ENCODE peak calls at places on chromosome 20, in ten cellular contexts. A, I, N, J, W, E, P, C, K and X are unnamed samples.

GRCh38 chr20:56328861-56329260 is 29.9 kb upstream of the FAM210B start:
- DNase-seq in N (no peak), I (no peak), J (no peak), A (peak), W (no peak), C (no peak), P (no peak), E (no peak), K (no peak), X (no peak)

GRCh38 chr20:8757146-8757545 is 311.7 kb upstream of the PLCB4 start:
- DNase-seq in P (no peak), W (no peak), I (peak), E (no peak), N (no peak), K (peak), J (no peak), A (peak), C (no peak), X (no peak)

GRCh38 chr20:2804921-2805681 is 4.7 kb upstream of the CPXM1 start:
- DNase-seq in P (no peak), J (no peak), W (no peak), A (peak), E (no peak), I (no peak), C (no peak), K (no peak), N (no peak), X (no peak)

GRCh38 chr20:31840906-31841816 is 4.2 kb downstream of the FOXS1 start:
- DNase-seq in E (no peak), N (no peak), I (no peak), J (no peak), K (no peak), P (no peak), C (no peak), W (no peak), A (peak), X (no peak)

GRCh38 chr20:49276201-49276894 is 1.5 kb downstream of the ZNFX1 start:
- DNase-seq in E (peak), C (peak), A (peak), W (peak), K (peak), J (peak), N (no peak), P (peak), I (peak), X (no peak)

GRCh38 chr20:43667341-43668132 is 623 bp downstream of the MYBL2 start:
- DNase-seq in A (peak), K (peak), I (peak), J (no peak), N (no peak), W (no peak), E (no peak), P (no peak), C (peak), X (no peak)

GRCh38 chr20:8454137-8454712 is 322.2 kb downstream of the PLCB1 start:
- DNase-seq in N (no peak), E (no peak), W (no peak), C (no peak), J (peak), P (peak), K (peak), A (peak), I (peak), X (peak)

GRCh38 chr20:35663516-35663812 is 1.2 kb downstream of the CPNE1 start:
- DNase-seq in E (no peak), J (peak), A (peak), W (no peak), N (no peak), K (peak), P (no peak), C (no peak), I (peak), X (no peak)

GRCh38 chr20:16654858-16655257 is 75.0 kb upstream of the SNRPB2 start:
- DNase-seq in K (no peak), E (no peak), A (no peak), C (peak), N (no peak), W (no peak), I (no peak), J (no peak), P (no peak), X (no peak)

GRCh38 chr20:9119776-9120175 is 50.9 kb downstream of the PLCB4 start:
- DNase-seq in I (no peak), W (no peak), A (no peak), C (peak), E (peak), J (no peak), K (peak), N (no peak), P (no peak), X (no peak)

GRCh38 chr20:52129611-52130010 is 62.0 kb downstream of the ZFP64 start:
- DNase-seq in C (no peak), P (no peak), W (no peak), I (no peak), J (no peak), K (no peak), A (no peak), E (no peak), N (no peak), X (no peak)

GRCh38 chr20:18056174-18057105 is 1.3 kb downstream of the OVOL2 start:
- DNase-seq in N (no peak), P (no peak), A (peak), W (peak), C (peak), J (no peak), I (no peak), E (no peak), K (no peak), X (no peak)

GRCh38 chr20:33277471-33278441 is 5.3 kb upstream of the BPIFB1 start:
- DNase-seq in P (no peak), W (no peak), C (no peak), J (no peak), A (no peak), E (no peak), I (no peak), N (no peak), K (no peak), X (no peak)

GRCh38 chr20:51326241-51326819 is 216.2 kb downstream of the NFATC2 start:
- DNase-seq in J (peak), K (no peak), N (no peak), C (no peak), E (no peak), W (peak), P (no peak), I (peak), A (peak), X (peak)

GRCh38 chr20:3106658-3107463 is 22.3 kb upstream of the AVP start:
- DNase-seq in E (peak), J (no peak), C (no peak), W (no peak), N (no peak), A (no peak), I (no peak), K (no peak), P (no peak), X (no peak)

GRCh38 chr20:5741089-5741488 is 9.1 kb upstream of the SHLD1 start:
- DNase-seq in A (peak), J (no peak), E (no peak), P (no peak), I (no peak), N (no peak), C (no peak), K (no peak), W (no peak), X (peak)

GRCh38 chr20:63945031-63945658 is 11.1 kb downstream of the UCKL1 start:
- DNase-seq in K (no peak), E (no peak), C (no peak), W (no peak), J (no peak), I (no peak), N (no peak), A (no peak), P (no peak), X (no peak)

GRCh38 chr20:17841751-17842191 is 126.8 kb downstream of the SNX5 start:
- DNase-seq in A (peak), J (no peak), I (no peak), C (no peak), W (no peak), N (peak), E (no peak), P (no peak), K (peak), X (no peak)

GRCh38 chr20:10857362-10858070 is 183.7 kb upstream of the JAG1 start:
- DNase-seq in P (no peak), K (peak), J (no peak), C (no peak), W (peak), E (no peak), I (no peak), N (peak), A (peak), X (no peak)

GRCh38 chr20:11387189-11387754 is 530.4 kb upstream of the BTBD3 start:
- DNase-seq in N (no peak), J (no peak), I (peak), C (no peak), A (peak), E (no peak), W (no peak), P (no peak), K (peak), X (no peak)

GRCh38 chr20:3786126-3786484 is 435 bp downstream of the CENPB start:
- DNase-seq in K (peak), E (no peak), W (peak), P (peak), C (peak), A (peak), I (peak), J (no peak), N (no peak), X (no peak)

GRCh38 chr20:39429716-39430115 is 467.6 kb downstream of the DHX35 start:
- DNase-seq in J (no peak), C (no peak), I (no peak), W (no peak), N (no peak), K (peak), A (no peak), P (no peak), E (no peak), X (no peak)

GRCh38 chr20:49859011-49859410 is 46.4 kb downstream of the SLC9A8 start:
- DNase-seq in C (no peak), W (no peak), J (no peak), A (no peak), K (no peak), E (no peak), P (no peak), I (no peak), N (no peak), X (no peak)

GRCh38 chr20:20450461-20451027 is 82.6 kb downstream of the INSM1 start:
- DNase-seq in E (peak), I (no peak), A (no peak), J (no peak), C (peak), N (no peak), P (no peak), K (no peak), W (no peak), X (no peak)

GRCh38 chr20:63102720-63103375 is 96.1 kb upstream of the BHLHE23 start:
- DNase-seq in E (no peak), N (no peak), A (peak), J (peak), C (no peak), I (peak), K (no peak), W (peak), P (peak), X (no peak)

GRCh38 chr20:38583306-38583705 is 2.3 kb downstream of the ADIG start:
- DNase-seq in A (no peak), W (no peak), P (no peak), J (no peak), E (no peak), I (no peak), N (no peak), C (no peak), K (no peak), X (no peak)

GRCh38 chr20:407953-408842 is at the start of gene RBCK1:
- DNase-seq in W (peak), E (peak), I (peak), N (peak), C (peak), P (peak), A (peak), K (peak), J (peak), X (peak)